ENCODE peak calls at places on chromosome 15, in five cellular contexts. K, C, D, M and J are unnamed samples.

GRCh38 chr15:55514414-55514850 is 6.4 kb upstream of the DNAAF4 start:
- DNase-seq in K (no peak), C (no peak), D (no peak), M (no peak), J (no peak)

GRCh38 chr15:26382416-26383086 is 390.3 kb downstream of the GABRB3 start:
- DNase-seq in K (no peak), C (no peak), D (no peak), M (no peak), J (no peak)

GRCh38 chr15:44813231-44813630 is 76.9 kb downstream of the TRIM69 start:
- DNase-seq in K (no peak), C (no peak), D (no peak), M (no peak), J (no peak)

GRCh38 chr15:31435256-31435781 is 108.7 kb downstream of the KLF13 start:
- DNase-seq in K (peak; percentile 70), C (peak; percentile 89), D (peak; percentile 96), M (peak; percentile 67), J (peak; percentile 74)

GRCh38 chr15:74242296-74242929 is 6.3 kb downstream of the CCDC33 start:
- DNase-seq in K (no peak), C (no peak), D (peak; percentile 85), M (no peak), J (no peak)

GRCh38 chr15:91465696-91466095 is 365.6 kb downstream of the SV2B start:
- DNase-seq in K (no peak), C (no peak), D (no peak), M (no peak), J (no peak)

GRCh38 chr15:39855400-39855799 is 64.7 kb downstream of the GPR176 start:
- DNase-seq in K (no peak), C (no peak), D (no peak), M (no peak), J (no peak)

GRCh38 chr15:76993114-76993715 is 1.7 kb upstream of the PSTPIP1 start:
- DNase-seq in K (no peak), C (no peak), D (no peak), M (no peak), J (no peak)

GRCh38 chr15:84797212-84797611 is 19.9 kb upstream of the ALPK3 start:
- DNase-seq in K (no peak), C (no peak), D (peak; percentile 22), M (no peak), J (no peak)

GRCh38 chr15:29920515-29920914 is 98.2 kb upstream of the TJP1 start:
- DNase-seq in K (no peak), C (no peak), D (no peak), M (no peak), J (no peak)

GRCh38 chr15:50905055-50905454 is 3.4 kb upstream of the AP4E1 start:
- DNase-seq in K (no peak), C (no peak), D (no peak), M (no peak), J (no peak)

GRCh38 chr15:72249138-72249825 is 18.3 kb upstream of the PKM start:
- DNase-seq in K (no peak), C (no peak), D (no peak), M (no peak), J (peak; percentile 41)

GRCh38 chr15:31615643-31616415 is 289.2 kb downstream of the KLF13 start:
- DNase-seq in K (no peak), C (no peak), D (no peak), M (no peak), J (no peak)

GRCh38 chr15:44173813-44174212 is 21.3 kb downstream of the FRMD5 start:
- DNase-seq in K (no peak), C (no peak), D (no peak), M (no peak), J (no peak)

GRCh38 chr15:65361708-65362459 is 15.9 kb downstream of the IGDCC3 start:
- DNase-seq in K (no peak), C (no peak), D (no peak), M (no peak), J (no peak)

GRCh38 chr15:96358006-96358794 is 27.7 kb downstream of the NR2F2 start:
- DNase-seq in K (no peak), C (no peak), D (no peak), M (no peak), J (no peak)

GRCh38 chr15:70324001-70324974 is 226.6 kb upstream of the TLE3 start:
- DNase-seq in K (no peak), C (peak; percentile 37), D (peak; percentile 97), M (no peak), J (no peak)

GRCh38 chr15:80424381-80424780 is 20.2 kb downstream of the ARNT2 start:
- DNase-seq in K (no peak), C (no peak), D (no peak), M (no peak), J (no peak)

GRCh38 chr15:48424076-48424475 is 92.8 kb downstream of the DUT start:
- DNase-seq in K (no peak), C (peak; percentile 83), D (peak; percentile 88), M (no peak), J (no peak)

GRCh38 chr15:69499521-69500201 is 47.0 kb downstream of the RPLP1 start:
- DNase-seq in K (no peak), C (no peak), D (no peak), M (no peak), J (no peak)

GRCh38 chr15:63350178-63350621 is 31.4 kb downstream of the CA12 start:
- DNase-seq in K (no peak), C (no peak), D (no peak), M (no peak), J (no peak)

GRCh38 chr15:51775967-51776816 is 24.8 kb downstream of the TMOD2 start:
- DNase-seq in K (no peak), C (peak; percentile 47), D (peak; percentile 38), M (peak; percentile 27), J (peak; percentile 71)

GRCh38 chr15:74394090-74394846 is 26.8 kb upstream of the CYP11A1 start:
- DNase-seq in K (no peak), C (no peak), D (no peak), M (no peak), J (no peak)

GRCh38 chr15:67396109-67396508 is 124.8 kb upstream of the C15orf61 start:
- DNase-seq in K (no peak), C (peak; percentile 70), D (no peak), M (no peak), J (peak; percentile 45)

GRCh38 chr15:79988448-79989117 is 17.6 kb upstream of the BCL2A1 start:
- DNase-seq in K (no peak), C (no peak), D (no peak), M (no peak), J (no peak)

GRCh38 chr15:25176991-25177954 is 222.5 kb downstream of the SNRPN start:
- DNase-seq in K (no peak), C (no peak), D (no peak), M (no peak), J (no peak)

GRCh38 chr15:61702224-61703120 is 357.8 kb downstream of the VPS13C start:
- DNase-seq in K (no peak), C (no peak), D (no peak), M (no peak), J (no peak)

GRCh38 chr15:67915374-67916050 is 75.7 kb upstream of the RNU6-1 start:
- DNase-seq in K (no peak), C (no peak), D (no peak), M (no peak), J (no peak)

GRCh38 chr15:86644319-86644718 is 564.6 kb downstream of the AGBL1 start:
- DNase-seq in K (no peak), C (no peak), D (no peak), M (no peak), J (no peak)

GRCh38 chr15:73323956-73324355 is 44.8 kb downstream of the HCN4 start:
- DNase-seq in K (no peak), C (no peak), D (no peak), M (no peak), J (no peak)

GRCh38 chr15:73110246-73110645 is 58.0 kb downstream of the NEO1 start:
- DNase-seq in K (no peak), C (no peak), D (no peak), M (no peak), J (no peak)